ENCODE peak calls at places on chromosomes 3 and 15, in four cellular contexts. L is psoas muscle, H is bronchial epithelial cell, U is AG04450. Y is an unnamed sample.

GRCh38 chr3:96434616-96435015 is 379.8 kb upstream of the EPHA6 start:
- DNase-seq in L (no peak), H (no peak), U (no peak), Y (no peak)

GRCh38 chr15:40327338-40327917 is 3.9 kb downstream of the INAFM2 start:
- DNase-seq in L (no peak), H (no peak), U (no peak), Y (no peak)

GRCh38 chr3:11195201-11195600 is 40.9 kb downstream of the HRH1 start:
- DNase-seq in L (no peak), H (no peak), U (no peak), Y (peak; percentile 40)

GRCh38 chr3:37041546-37042195 is 48.4 kb downstream of the MLH1 start:
- DNase-seq in L (no peak), H (peak; percentile 33), U (no peak), Y (no peak)

GRCh38 chr15:78855746-78856145 is 16.9 kb upstream of the MORF4L1 start:
- DNase-seq in L (no peak), H (peak; percentile 63), U (peak; percentile 50), Y (peak; percentile 88)

GRCh38 chr15:82051664-82052063 is 5.8 kb upstream of the MEX3B start:
- DNase-seq in L (no peak), H (no peak), U (no peak), Y (no peak)

GRCh38 chr15:89105147-89105546 is 16.9 kb downstream of the ABHD2 start:
- DNase-seq in L (no peak), H (peak; percentile 83), U (peak; percentile 94), Y (peak; percentile 96)

GRCh38 chr3:24496529-24497482 is 2.2 kb upstream of the THRB start:
- DNase-seq in L (peak; percentile 80), H (no peak), U (peak; percentile 4), Y (peak; percentile 85)

DNA sequence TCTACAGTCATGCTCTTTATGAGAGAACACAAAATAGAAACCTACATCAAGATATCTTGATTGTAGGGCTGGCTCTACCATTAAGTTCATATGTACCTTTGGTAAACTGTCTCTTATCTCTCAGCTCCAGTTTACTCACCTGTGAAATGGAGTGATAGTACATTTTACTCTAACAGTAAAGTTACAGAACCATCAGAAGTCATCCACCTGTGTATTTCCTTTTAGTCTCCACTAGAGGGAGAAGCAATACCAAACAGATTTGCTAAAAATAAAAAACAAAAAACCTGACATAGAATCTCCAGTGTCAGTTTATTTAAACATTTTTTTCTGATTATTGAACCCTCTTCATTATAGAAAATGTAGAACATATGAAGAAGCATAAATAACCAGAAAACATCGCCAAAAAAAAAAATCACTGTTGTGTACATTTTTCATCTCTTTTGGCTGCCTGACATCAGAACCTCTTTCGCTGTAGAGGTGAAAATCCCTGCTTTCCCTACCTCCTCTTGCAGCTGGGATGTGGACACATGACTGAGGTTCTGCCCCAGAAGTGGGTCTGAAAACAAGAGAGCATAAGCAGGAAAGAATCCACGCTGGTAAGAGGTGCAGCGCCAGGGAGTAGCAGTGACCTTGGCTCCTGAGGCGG is 48.7 kb upstream of the WDR72 start:
- DNase-seq in L (no peak), H (peak; percentile 19), U (no peak), Y (peak; percentile 0)
- TF ChIP-seq CTCF in L (peak; percentile 35), H (peak; percentile 44), U (peak; percentile 53), Y (peak; percentile 51)

DNA sequence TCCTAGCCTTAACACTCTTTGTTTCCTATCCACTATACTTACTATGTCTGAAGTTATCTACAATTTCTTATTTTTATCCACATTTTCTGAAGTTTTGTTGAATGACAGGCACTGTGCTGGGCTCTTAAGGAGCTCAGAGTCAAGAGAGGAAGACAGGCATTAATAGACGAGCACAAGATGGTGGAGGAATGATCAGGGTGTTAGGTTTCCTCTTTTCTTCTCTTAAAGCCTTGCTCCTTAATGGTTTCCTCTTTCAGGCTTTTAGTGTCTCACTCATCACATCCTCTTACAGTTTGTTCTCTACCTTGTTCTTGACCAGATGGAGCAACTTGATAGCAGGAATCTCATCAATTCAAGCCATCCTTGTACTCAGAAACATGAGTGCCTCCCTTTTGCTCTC is 52.9 kb upstream of the BCL6 start:
- DNase-seq in L (no peak), H (no peak), U (no peak), Y (no peak)
- H3K4me3 ChIP-seq in L (no peak overlapping the region), H (no peak overlapping the region), U (no peak overlapping the region), Y (no peak overlapping the region)

GRCh38 chr15:94203321-94203720 is 28.0 kb upstream of the MCTP2 start:
- DNase-seq in L (no peak), H (no peak), U (no peak), Y (no peak)
- TF ChIP-seq CTCF in L (no peak), H (no peak), U (no peak), Y (no peak)

GRCh38 chr3:197711973-197712707 is 24.6 kb downstream of the RUBCN start:
- DNase-seq in L (peak; percentile 88), H (peak; percentile 98), U (peak; percentile 89), Y (peak; percentile 95)
- H3K4me3 ChIP-seq in L (peak overlapping the region; percentile 53), H (peak overlapping the region; percentile 14), U (peak overlapping the region; percentile 62), Y (peak overlapping the region; percentile 70)

DNA sequence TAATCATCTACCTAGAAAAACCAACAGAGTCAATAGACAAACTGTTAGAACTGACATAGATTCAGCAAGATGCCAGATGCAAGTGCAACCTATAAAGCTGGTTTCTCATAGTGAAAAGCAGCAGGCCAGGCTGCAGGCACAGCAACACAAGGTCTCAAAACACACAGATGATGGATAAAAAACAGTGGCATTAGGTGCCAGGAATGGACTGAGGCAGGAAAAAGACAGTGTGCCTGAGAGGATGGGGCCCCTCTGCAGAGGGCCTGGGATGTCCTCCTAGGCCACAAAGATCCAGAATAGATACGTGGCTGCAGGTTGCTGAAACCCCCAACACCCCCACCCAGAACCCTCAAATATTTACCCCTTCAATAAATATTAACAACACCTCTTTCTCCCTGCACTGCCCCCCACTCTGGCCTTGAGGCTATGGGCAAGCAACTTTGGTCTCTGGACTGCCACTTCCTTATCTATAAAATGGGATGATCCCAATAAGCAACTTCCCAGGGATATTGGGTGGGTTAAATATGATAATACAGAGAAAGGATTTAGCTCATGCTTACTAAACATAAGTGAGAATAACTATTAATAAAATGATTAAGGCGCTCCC is 35.2 kb upstream of the FGD5 start:
- DNase-seq in L (no peak), H (no peak), U (no peak), Y (no peak)
- TF ChIP-seq CTCF in L (no peak), H (no peak), U (no peak), Y (no peak)

GRCh38 chr3:171644681-171645080 is 165.6 kb downstream of the PLD1 start:
- DNase-seq in L (no peak), H (no peak), U (no peak), Y (no peak)
- H3K4me3 ChIP-seq in L (no peak overlapping the region), H (no peak overlapping the region), U (no peak overlapping the region), Y (no peak overlapping the region)

DNA sequence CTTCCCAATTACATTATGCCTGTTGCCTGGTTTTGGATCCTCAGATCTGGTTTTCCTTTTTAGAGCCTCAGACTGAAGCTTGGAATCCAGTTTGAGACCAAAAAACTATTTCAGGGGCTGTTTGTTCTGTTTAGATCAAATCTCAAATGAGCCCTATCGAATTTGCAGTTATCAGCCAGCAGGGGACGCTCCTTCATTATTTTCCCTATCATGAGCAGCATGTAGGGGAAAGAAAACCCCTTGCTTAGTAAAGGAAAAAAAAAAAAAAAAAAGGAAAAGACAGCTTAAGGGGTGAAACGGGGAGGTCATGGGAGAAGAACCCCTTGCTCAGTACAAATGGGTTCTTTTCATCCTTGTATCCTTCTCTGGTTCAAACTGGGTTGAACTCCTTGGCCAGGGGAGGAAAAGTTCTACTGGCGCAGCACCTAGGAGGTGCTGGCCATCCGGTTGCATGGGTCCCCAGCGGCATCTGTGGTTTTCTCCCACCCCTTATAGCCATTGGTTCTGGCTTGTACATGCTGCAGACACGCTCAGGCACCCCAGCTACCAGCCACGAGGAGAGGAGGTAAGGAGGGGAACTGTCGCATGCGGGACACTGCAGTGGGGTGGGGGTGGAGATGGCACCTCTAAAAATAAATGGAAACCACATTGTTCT is 1375.1 kb upstream of the ALCAM start:
- DNase-seq in L (no peak), H (peak; percentile 16), U (no peak), Y (peak; percentile 15)
- TF ChIP-seq CTCF in L (no peak), H (peak; percentile 55), U (peak; percentile 48), Y (peak; percentile 53)

DNA sequence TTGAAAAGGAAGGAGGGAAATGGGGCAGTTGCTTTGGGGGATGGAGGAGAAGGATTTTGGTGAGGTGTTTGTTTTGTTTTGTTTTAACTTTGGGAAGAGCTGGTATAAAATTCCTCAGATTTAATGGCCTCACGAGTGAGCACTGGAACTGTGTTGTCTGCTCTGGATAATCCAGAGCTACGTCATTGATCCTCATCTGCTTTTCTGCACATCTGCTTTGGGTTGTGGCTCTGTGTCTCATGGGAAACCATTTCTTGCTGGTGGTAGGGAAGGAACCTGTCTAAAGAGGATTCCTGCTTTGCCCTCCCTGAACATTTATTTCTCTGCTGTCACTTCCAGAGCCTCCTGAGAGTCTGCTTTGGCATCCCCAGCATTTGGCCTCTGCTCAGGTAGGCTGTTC is 3.1 kb downstream of the SNRK start:
- DNase-seq in L (no peak), H (no peak), U (no peak), Y (peak; percentile 67)
- H3K4me3 ChIP-seq in L (peak overlapping the region; percentile 80), H (no peak overlapping the region), U (no peak overlapping the region), Y (peak overlapping the region; percentile 20)